ENCODE peak calls at places on chromosomes 12 and 14, in ten cellular contexts. One of them, this sample, is unnamed.

GRCh38 chr14:104359301-104359968 is 220.1 kb upstream of the C14orf180 start:
- DNase-seq in pancreas: no peak
- DNase-seq in left ventricle myocardium inferior: no peak
- DNase-seq in upper lobe of right lung: no peak
- DNase-seq in lung: no peak
- DNase-seq in PC-9: no peak
- DNase-seq in cardiac muscle cell: no peak
- DNase-seq in kidney: peak; percentile 49
- DNase-seq in aorta: no peak
- DNase-seq in GM12878: no peak
- DNase-seq in this sample: no peak

GRCh38 chr12:121581681-121582439 is 1.0 kb upstream of the KDM2B start:
- DNase-seq in PC-9: no peak
- DNase-seq in lung: no peak
- DNase-seq in cardiac muscle cell: peak; percentile 50
- DNase-seq in GM12878: no peak
- DNase-seq in upper lobe of right lung: no peak
- DNase-seq in pancreas: peak; percentile 25
- DNase-seq in aorta: no peak
- DNase-seq in left ventricle myocardium inferior: peak; percentile 23
- DNase-seq in kidney: no peak
- DNase-seq in this sample: no peak

GRCh38 chr12:81245918-81246611 is 168.2 kb downstream of the ACSS3 start:
- DNase-seq in kidney: no peak
- DNase-seq in aorta: no peak
- DNase-seq in upper lobe of right lung: no peak
- DNase-seq in pancreas: no peak
- DNase-seq in GM12878: no peak
- DNase-seq in left ventricle myocardium inferior: no peak
- DNase-seq in PC-9: no peak
- DNase-seq in cardiac muscle cell: no peak
- DNase-seq in lung: no peak
- DNase-seq in this sample: no peak

GRCh38 chr12:29309320-29309902 is 71.6 kb downstream of the ERGIC2 start:
- DNase-seq in left ventricle myocardium inferior: no peak
- DNase-seq in pancreas: no peak
- DNase-seq in cardiac muscle cell: peak; percentile 55
- DNase-seq in aorta: no peak
- DNase-seq in upper lobe of right lung: no peak
- DNase-seq in PC-9: no peak
- DNase-seq in GM12878: no peak
- DNase-seq in lung: no peak
- DNase-seq in kidney: no peak
- DNase-seq in this sample: no peak

GRCh38 chr12:41663487-41664258 is 475.6 kb downstream of the PDZRN4 start:
- DNase-seq in cardiac muscle cell: peak; percentile 6
- DNase-seq in PC-9: no peak
- DNase-seq in left ventricle myocardium inferior: no peak
- DNase-seq in upper lobe of right lung: no peak
- DNase-seq in GM12878: no peak
- DNase-seq in kidney: no peak
- DNase-seq in aorta: no peak
- DNase-seq in lung: no peak
- DNase-seq in pancreas: no peak
- DNase-seq in this sample: no peak

GRCh38 chr12:130013771-130014484 is 110.1 kb upstream of the TMEM132D start:
- DNase-seq in left ventricle myocardium inferior: peak; percentile 22
- DNase-seq in lung: peak; percentile 34
- DNase-seq in kidney: no peak
- DNase-seq in aorta: no peak
- DNase-seq in GM12878: no peak
- DNase-seq in cardiac muscle cell: peak; percentile 13
- DNase-seq in upper lobe of right lung: peak; percentile 70
- DNase-seq in pancreas: peak; percentile 57
- DNase-seq in PC-9: no peak
- DNase-seq in this sample: no peak

GRCh38 chr14:53011053-53011462 is 60.2 kb upstream of the FERMT2 start:
- DNase-seq in upper lobe of right lung: no peak
- DNase-seq in GM12878: no peak
- DNase-seq in aorta: peak; percentile 86
- DNase-seq in pancreas: peak; percentile 25
- DNase-seq in kidney: peak; percentile 76
- DNase-seq in PC-9: peak; percentile 43
- DNase-seq in cardiac muscle cell: peak; percentile 99
- DNase-seq in left ventricle myocardium inferior: peak; percentile 76
- DNase-seq in lung: peak; percentile 66
- DNase-seq in this sample: peak; percentile 92

GRCh38 chr12:2229661-2230539 is 177.1 kb downstream of the CACNA1C start:
- DNase-seq in GM12878: no peak
- DNase-seq in cardiac muscle cell: no peak
- DNase-seq in lung: no peak
- DNase-seq in pancreas: no peak
- DNase-seq in aorta: no peak
- DNase-seq in kidney: no peak
- DNase-seq in PC-9: no peak
- DNase-seq in upper lobe of right lung: no peak
- DNase-seq in left ventricle myocardium inferior: no peak
- DNase-seq in this sample: no peak

GRCh38 chr12:539540-540310 is 80.0 kb downstream of the B4GALNT3 start:
- DNase-seq in upper lobe of right lung: no peak
- DNase-seq in aorta: peak; percentile 59
- DNase-seq in PC-9: no peak
- DNase-seq in kidney: peak; percentile 49
- DNase-seq in GM12878: no peak
- DNase-seq in cardiac muscle cell: no peak
- DNase-seq in left ventricle myocardium inferior: no peak
- DNase-seq in pancreas: no peak
- DNase-seq in lung: no peak
- DNase-seq in this sample: no peak

GRCh38 chr12:538731-539539 is 79.2 kb downstream of the B4GALNT3 start:
- DNase-seq in GM12878: no peak
- DNase-seq in aorta: peak; percentile 87
- DNase-seq in upper lobe of right lung: peak; percentile 83
- DNase-seq in left ventricle myocardium inferior: peak; percentile 69
- DNase-seq in pancreas: peak; percentile 71
- DNase-seq in cardiac muscle cell: peak; percentile 66
- DNase-seq in lung: peak; percentile 52
- DNase-seq in PC-9: peak; percentile 88
- DNase-seq in kidney: peak; percentile 50
- DNase-seq in this sample: no peak

GRCh38 chr12:535396-535795 is 75.7 kb downstream of the B4GALNT3 start:
- DNase-seq in upper lobe of right lung: no peak
- DNase-seq in left ventricle myocardium inferior: no peak
- DNase-seq in lung: no peak
- DNase-seq in PC-9: no peak
- DNase-seq in kidney: peak; percentile 56
- DNase-seq in cardiac muscle cell: no peak
- DNase-seq in aorta: no peak
- DNase-seq in pancreas: no peak
- DNase-seq in GM12878: no peak
- DNase-seq in this sample: no peak

GRCh38 chr12:536751-537150 is 77.0 kb downstream of the B4GALNT3 start:
- DNase-seq in GM12878: no peak
- DNase-seq in pancreas: no peak
- DNase-seq in left ventricle myocardium inferior: no peak
- DNase-seq in PC-9: no peak
- DNase-seq in upper lobe of right lung: no peak
- DNase-seq in aorta: no peak
- DNase-seq in kidney: no peak
- DNase-seq in lung: no peak
- DNase-seq in cardiac muscle cell: no peak
- DNase-seq in this sample: no peak

DNA sequence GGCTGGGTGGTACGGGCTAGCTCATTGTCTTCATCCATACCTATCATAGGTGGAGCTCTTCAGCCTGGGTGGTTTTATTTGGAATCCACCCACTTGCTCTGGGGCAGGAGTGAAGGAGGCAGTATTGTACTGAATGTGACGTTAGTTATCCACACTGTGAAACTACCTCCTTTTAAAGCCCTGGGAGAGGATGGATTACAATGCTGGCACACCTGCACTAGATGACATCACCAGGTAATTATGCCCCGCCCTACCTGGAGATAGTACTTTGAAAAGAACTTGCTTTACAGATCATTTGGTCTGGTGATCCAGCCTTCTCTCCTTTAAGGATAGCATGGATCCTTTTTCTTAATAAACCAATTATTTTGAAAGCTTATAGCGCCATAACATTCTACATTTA is 78.0 kb downstream of the B4GALNT3 start:
- DNase-seq in cardiac muscle cell: no peak
- DNase-seq in PC-9: peak; percentile 86
- DNase-seq in upper lobe of right lung: no peak
- DNase-seq in left ventricle myocardium inferior: no peak
- DNase-seq in lung: no peak
- DNase-seq in GM12878: no peak
- DNase-seq in kidney: no peak
- DNase-seq in aorta: no peak
- DNase-seq in pancreas: peak; percentile 44
- DNase-seq in this sample: no peak
- H3K27ac ChIP-seq in cardiac muscle cell: no peak overlapping the region
- H3K27ac ChIP-seq in PC-9: peak overlapping the region; percentile 46
- H3K27ac ChIP-seq in upper lobe of right lung: no peak overlapping the region
- H3K27ac ChIP-seq in left ventricle myocardium inferior: no peak overlapping the region
- H3K27ac ChIP-seq in lung: no peak overlapping the region
- H3K27ac ChIP-seq in GM12878: no peak overlapping the region
- H3K27ac ChIP-seq in kidney: no peak overlapping the region
- H3K27ac ChIP-seq in aorta: no peak overlapping the region
- H3K27ac ChIP-seq in pancreas: peak overlapping the region; percentile 60
- H3K27ac ChIP-seq in this sample: no peak overlapping the region

GRCh38 chr14:85519661-85520305 is 10.2 kb upstream of the FLRT2 start:
- DNase-seq in GM12878: no peak
- DNase-seq in kidney: no peak
- DNase-seq in lung: no peak
- DNase-seq in PC-9: no peak
- DNase-seq in left ventricle myocardium inferior: no peak
- DNase-seq in aorta: no peak
- DNase-seq in cardiac muscle cell: no peak
- DNase-seq in upper lobe of right lung: no peak
- DNase-seq in pancreas: no peak
- DNase-seq in this sample: no peak
- H3K4me1 ChIP-seq in GM12878: no peaks in the 10 kb centered on the region
- H3K4me1 ChIP-seq in kidney: no peaks in the 10 kb centered on the region
- H3K4me1 ChIP-seq in lung: no peaks in the 10 kb centered on the region
- H3K4me1 ChIP-seq in PC-9: no peaks in the 10 kb centered on the region
- H3K4me1 ChIP-seq in left ventricle myocardium inferior: no peaks in the 10 kb centered on the region
- H3K4me1 ChIP-seq in aorta: no peaks in the 10 kb centered on the region
- H3K4me1 ChIP-seq in cardiac muscle cell: peaks cover 4% of the 10 kb centered on the region
- H3K4me1 ChIP-seq in upper lobe of right lung: no peaks in the 10 kb centered on the region
- H3K4me1 ChIP-seq in pancreas: peaks cover 20% of the 10 kb centered on the region
- H3K4me1 ChIP-seq in this sample: no peaks in the 10 kb centered on the region

GRCh38 chr14:69983317-69983716 is 104.1 kb downstream of the SMOC1 start:
- DNase-seq in PC-9: no peak
- DNase-seq in lung: no peak
- DNase-seq in left ventricle myocardium inferior: no peak
- DNase-seq in kidney: no peak
- DNase-seq in GM12878: no peak
- DNase-seq in aorta: no peak
- DNase-seq in upper lobe of right lung: no peak
- DNase-seq in pancreas: no peak
- DNase-seq in cardiac muscle cell: no peak
- DNase-seq in this sample: no peak

GRCh38 chr14:69982220-69982795 is 103.1 kb downstream of the SMOC1 start:
- DNase-seq in GM12878: no peak
- DNase-seq in aorta: no peak
- DNase-seq in lung: no peak
- DNase-seq in cardiac muscle cell: no peak
- DNase-seq in pancreas: no peak
- DNase-seq in kidney: no peak
- DNase-seq in PC-9: no peak
- DNase-seq in left ventricle myocardium inferior: no peak
- DNase-seq in upper lobe of right lung: no peak
- DNase-seq in this sample: no peak

GRCh38 chr14:69980457-69981414 is 101.5 kb downstream of the SMOC1 start:
- DNase-seq in aorta: no peak
- DNase-seq in PC-9: peak; percentile 70
- DNase-seq in pancreas: peak; percentile 24
- DNase-seq in left ventricle myocardium inferior: no peak
- DNase-seq in GM12878: no peak
- DNase-seq in upper lobe of right lung: no peak
- DNase-seq in cardiac muscle cell: peak; percentile 42
- DNase-seq in kidney: no peak
- DNase-seq in lung: no peak
- DNase-seq in this sample: no peak

GRCh38 chr14:69985456-69985855 is 106.2 kb downstream of the SMOC1 start:
- DNase-seq in left ventricle myocardium inferior: no peak
- DNase-seq in GM12878: no peak
- DNase-seq in aorta: no peak
- DNase-seq in kidney: no peak
- DNase-seq in cardiac muscle cell: peak; percentile 59
- DNase-seq in lung: no peak
- DNase-seq in pancreas: no peak
- DNase-seq in upper lobe of right lung: no peak
- DNase-seq in PC-9: no peak
- DNase-seq in this sample: no peak

DNA sequence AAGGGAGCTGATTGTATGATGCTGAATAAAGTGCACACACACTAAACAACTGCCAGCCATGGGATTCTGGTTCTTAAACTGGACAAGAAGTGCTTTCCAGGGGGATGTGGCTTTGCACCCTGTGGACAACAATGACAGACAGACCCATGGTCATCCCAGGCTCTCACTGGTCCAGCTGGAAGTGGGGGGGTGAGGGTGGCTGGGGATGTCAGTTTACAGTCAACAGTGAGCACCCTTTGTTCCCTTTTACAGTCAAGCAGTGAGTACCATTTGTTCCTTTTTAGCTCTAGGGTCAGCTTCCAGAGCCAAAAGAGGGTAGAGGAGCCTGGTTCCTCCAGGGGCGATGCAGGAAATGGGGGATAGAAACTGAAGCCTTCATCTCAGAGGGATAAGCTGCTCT is 100.7 kb downstream of the SMOC1 start:
- DNase-seq in kidney: no peak
- DNase-seq in aorta: no peak
- DNase-seq in GM12878: no peak
- DNase-seq in PC-9: no peak
- DNase-seq in left ventricle myocardium inferior: no peak
- DNase-seq in cardiac muscle cell: no peak
- DNase-seq in pancreas: no peak
- DNase-seq in lung: no peak
- DNase-seq in upper lobe of right lung: no peak
- DNase-seq in this sample: no peak
- H3K27ac ChIP-seq in kidney: no peak overlapping the region
- H3K27ac ChIP-seq in aorta: no peak overlapping the region
- H3K27ac ChIP-seq in GM12878: no peak overlapping the region
- H3K27ac ChIP-seq in PC-9: peak overlapping the region; percentile 20
- H3K27ac ChIP-seq in left ventricle myocardium inferior: no peak overlapping the region
- H3K27ac ChIP-seq in cardiac muscle cell: no peak overlapping the region
- H3K27ac ChIP-seq in pancreas: no peak overlapping the region
- H3K27ac ChIP-seq in lung: no peak overlapping the region
- H3K27ac ChIP-seq in upper lobe of right lung: no peak overlapping the region
- H3K27ac ChIP-seq in this sample: no peak overlapping the region

DNA sequence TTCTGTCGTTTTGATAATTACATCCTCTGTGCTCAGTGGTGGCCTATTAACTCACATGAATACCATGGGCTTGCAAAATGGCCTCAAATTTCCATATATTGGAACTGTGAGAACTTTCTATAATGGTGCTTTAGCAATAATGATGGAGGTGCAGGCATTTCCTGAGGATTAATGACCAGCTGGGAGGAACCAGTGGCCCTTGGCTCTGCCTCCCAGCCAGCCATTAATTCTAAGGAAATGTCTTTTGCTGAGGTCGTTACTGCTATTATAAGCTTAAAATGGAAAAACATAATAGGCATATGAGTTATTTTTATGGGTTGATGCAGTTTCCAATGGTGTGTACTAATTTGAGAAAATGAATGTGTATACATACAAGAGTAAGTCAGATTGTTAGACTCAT is 33.6 kb downstream of the HMGA2 start:
- DNase-seq in left ventricle myocardium inferior: no peak
- DNase-seq in lung: no peak
- DNase-seq in PC-9: no peak
- DNase-seq in kidney: no peak
- DNase-seq in upper lobe of right lung: no peak
- DNase-seq in pancreas: no peak
- DNase-seq in aorta: no peak
- DNase-seq in GM12878: no peak
- DNase-seq in cardiac muscle cell: no peak
- DNase-seq in this sample: no peak
- H3K4me1 ChIP-seq in left ventricle myocardium inferior: no peaks in the 10 kb centered on the region
- H3K4me1 ChIP-seq in lung: no peaks in the 10 kb centered on the region
- H3K4me1 ChIP-seq in PC-9: no peaks in the 10 kb centered on the region
- H3K4me1 ChIP-seq in kidney: no peaks in the 10 kb centered on the region
- H3K4me1 ChIP-seq in upper lobe of right lung: no peaks in the 10 kb centered on the region
- H3K4me1 ChIP-seq in pancreas: no peaks in the 10 kb centered on the region
- H3K4me1 ChIP-seq in aorta: no peaks in the 10 kb centered on the region
- H3K4me1 ChIP-seq in GM12878: no peaks in the 10 kb centered on the region
- H3K4me1 ChIP-seq in cardiac muscle cell: no peaks in the 10 kb centered on the region
- H3K4me1 ChIP-seq in this sample: no peaks in the 10 kb centered on the region

This sample was measured in right atrium auricular region.